ENCODE peak calls at places on chromosome X, in four cellular contexts. M is heart left ventricle, N is upper lobe of left lung, Y is heart right ventricle. B is an unnamed sample.

GRCh38 chrX:140943513-140943912 is 58.9 kb upstream of the SPANXB1 start:
- ATAC-seq in M (no peak), N (no peak), Y (no peak), B (no peak)

GRCh38 chrX:139758809-139759208 is 50.8 kb upstream of the MCF2 start:
- ATAC-seq in M (no peak), N (no peak), Y (no peak), B (no peak)

GRCh38 chrX:68506649-68507048 is 7.8 kb downstream of the YIPF6 start:
- ATAC-seq in M (no peak), N (no peak), Y (peak; percentile 75), B (no peak)

GRCh38 chrX:39309721-39310152 is 508.5 kb downstream of the MID1IP1 start:
- ATAC-seq in M (no peak), N (no peak), Y (peak; percentile 85), B (no peak)

GRCh38 chrX:71111851-71112468 is 583 bp upstream of the IL2RG start:
- ATAC-seq in M (no peak), N (no peak), Y (no peak), B (no peak)

GRCh38 chrX:135512508-135513139 is 7.8 kb upstream of the INTS6L start:
- ATAC-seq in M (no peak), N (no peak), Y (peak; percentile 51), B (no peak)

GRCh38 chrX:149510386-149510785 is 5.3 kb upstream of the IDS start:
- ATAC-seq in M (no peak), N (no peak), Y (no peak), B (no peak)

GRCh38 chrX:20265726-20266681 is 705 bp downstream of the RPS6KA3 start:
- ATAC-seq in M (no peak), N (peak; percentile 1), Y (no peak), B (peak; percentile 23)

GRCh38 chrX:48997865-48998264 is 4.2 kb downstream of the GRIPAP1 start:
- ATAC-seq in M (no peak), N (no peak), Y (no peak), B (no peak)

GRCh38 chrX:7889138-7889537 is 38.1 kb downstream of the PNPLA4 start:
- ATAC-seq in M (no peak), N (no peak), Y (no peak), B (no peak)

GRCh38 chrX:118355225-118355920 is 9.5 kb downstream of the WDR44 start:
- ATAC-seq in M (no peak), N (no peak), Y (no peak), B (no peak)

GRCh38 chrX:143298663-143299241 is 218.5 kb downstream of the SPANXN3 start:
- ATAC-seq in M (no peak), N (no peak), Y (no peak), B (no peak)

GRCh38 chrX:74804574-74804973 is 120.7 kb downstream of the NEXMIF start:
- ATAC-seq in M (no peak), N (no peak), Y (no peak), B (no peak)

GRCh38 chrX:126552313-126553022 is at the start of gene DCAF12L1:
- ATAC-seq in M (no peak), N (no peak), Y (no peak), B (peak; percentile 22)

GRCh38 chrX:50691820-50692219 is 122.2 kb downstream of the SHROOM4 start:
- ATAC-seq in M (no peak), N (peak; percentile 65), Y (peak; percentile 58), B (peak; percentile 36)
- TF ChIP-seq CTCF in M (peak; percentile 69), N (peak; percentile 61), Y (peak; percentile 63), B (peak; percentile 67)

DNA sequence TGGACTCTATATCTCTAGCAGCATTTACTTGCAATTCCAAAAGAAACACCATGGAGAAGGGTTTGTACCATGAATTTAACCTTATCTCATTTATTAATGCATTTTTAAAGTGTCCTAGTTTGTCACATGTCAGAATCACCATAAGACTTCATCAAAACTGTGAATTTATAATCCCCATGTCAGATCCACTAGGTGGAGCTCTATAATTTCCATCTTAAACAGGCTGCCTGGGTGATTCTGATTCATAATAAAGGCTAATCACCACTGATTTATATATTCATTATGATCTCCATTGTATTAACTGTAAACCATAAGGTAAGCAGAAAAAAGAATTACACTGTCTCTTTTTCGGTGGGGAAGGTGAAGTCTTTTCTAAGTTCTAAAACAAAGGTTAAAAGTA is 4.0 kb downstream of the TCEAL2 start:
- ATAC-seq in M (no peak), N (no peak), Y (no peak), B (no peak)
- TF ChIP-seq CTCF in M (peak; percentile 41), N (no peak), Y (peak; percentile 31), B (peak; percentile 36)

GRCh38 chrX:15848576-15848975 is 6.0 kb downstream of the AP1S2 start:
- ATAC-seq in M (peak; percentile 51), N (no peak), Y (peak; percentile 89), B (no peak)

GRCh38 chrX:15854712-15855561 is at the start of gene AP1S2:
- ATAC-seq in M (peak; percentile 98), N (peak; percentile 99), Y (peak; percentile 99), B (peak; percentile 98)

GRCh38 chrX:15854080-15854655 is 445 bp downstream of the AP1S2 start:
- ATAC-seq in M (no peak), N (peak; percentile 54), Y (peak; percentile 36), B (peak; percentile 26)

GRCh38 chrX:15853586-15854079 is 980 bp downstream of the AP1S2 start:
- ATAC-seq in M (no peak), N (no peak), Y (no peak), B (no peak)

DNA sequence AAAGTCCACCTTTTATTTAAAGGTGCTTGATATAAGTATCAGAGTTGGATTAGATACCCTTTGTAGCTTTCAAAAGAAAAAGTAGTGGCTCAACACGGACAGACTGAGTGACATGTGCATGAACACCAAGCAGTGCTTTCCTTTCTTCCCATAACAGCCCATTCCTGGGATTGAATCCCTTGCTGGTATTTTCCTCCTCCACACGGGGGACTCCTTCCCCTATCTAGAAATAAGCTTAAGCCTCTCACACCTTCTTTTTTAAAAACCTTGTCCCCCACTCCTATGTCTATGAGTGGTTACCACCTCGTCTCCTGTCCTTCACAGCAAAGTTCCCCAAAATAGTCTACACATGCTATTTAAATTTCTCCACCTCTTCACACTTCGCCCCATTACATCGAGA is 5.1 kb downstream of the AP1S2 start:
- ATAC-seq in M (peak; percentile 45), N (no peak), Y (peak; percentile 38), B (no peak)
- TF ChIP-seq CTCF in M (no peak), N (no peak), Y (peak; percentile 24), B (no peak)

DNA sequence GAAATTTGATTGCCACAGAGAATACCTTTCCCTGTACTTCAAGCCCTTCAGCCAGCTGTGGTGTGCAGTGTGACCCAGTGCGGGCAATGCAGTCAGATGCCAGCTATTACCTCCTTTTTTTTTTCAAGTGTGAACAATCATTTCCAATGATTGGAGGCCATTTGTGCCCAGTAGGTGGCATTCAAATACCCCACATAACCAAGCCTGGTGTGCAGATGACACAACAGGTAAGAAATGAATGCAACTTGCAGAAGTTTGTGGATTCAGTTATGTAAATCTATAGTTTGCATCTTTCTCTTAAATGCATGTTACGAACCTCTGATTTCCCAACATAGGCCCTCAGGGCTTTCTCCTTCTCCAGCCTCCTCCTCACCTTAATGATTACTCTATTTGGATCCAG is 98.0 kb downstream of the CLCN4 start:
- ATAC-seq in M (no peak), N (no peak), Y (no peak), B (no peak)
- TF ChIP-seq CTCF in M (no peak), N (no peak), Y (no peak), B (peak; percentile 37)

GRCh38 chrX:18206657-18207056 is 14.0 kb downstream of the BEND2 start:
- ATAC-seq in M (no peak), N (no peak), Y (no peak), B (no peak)

GRCh38 chrX:18210470-18210869 is 10.2 kb downstream of the BEND2 start:
- ATAC-seq in M (no peak), N (no peak), Y (no peak), B (no peak)
- TF ChIP-seq CTCF in M (no peak), N (no peak), Y (peak; percentile 54), B (peak; percentile 12)

GRCh38 chrX:9882669-9883446 is 84.3 kb upstream of the CLDN34 start:
- ATAC-seq in M (no peak), N (no peak), Y (peak; percentile 41), B (no peak)
- TF ChIP-seq CTCF in M (no peak), N (no peak), Y (no peak), B (no peak)

DNA sequence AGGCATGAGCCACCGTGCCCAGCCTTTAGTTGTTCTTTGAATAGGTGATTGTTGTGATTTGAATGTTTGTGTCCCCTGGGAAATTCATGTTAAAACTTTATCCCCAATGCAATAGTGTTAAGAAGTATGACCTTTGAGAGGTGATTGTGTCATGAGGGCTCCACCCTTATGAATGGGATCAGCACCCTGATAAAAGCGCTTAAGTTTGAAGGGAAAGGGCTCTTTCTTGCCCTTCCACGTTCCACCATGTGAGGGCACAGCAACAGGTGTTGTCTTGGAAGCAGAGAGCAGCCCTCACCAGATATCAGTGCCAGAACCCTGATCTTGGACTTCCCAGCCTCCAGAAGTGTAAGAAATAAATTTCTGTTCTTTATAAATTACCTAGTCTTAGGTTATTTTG is 33.7 kb upstream of the RP2 start:
- ATAC-seq in M (no peak), N (no peak), Y (no peak), B (no peak)
- TF ChIP-seq CTCF in M (no peak), N (no peak), Y (no peak), B (no peak)

DNA sequence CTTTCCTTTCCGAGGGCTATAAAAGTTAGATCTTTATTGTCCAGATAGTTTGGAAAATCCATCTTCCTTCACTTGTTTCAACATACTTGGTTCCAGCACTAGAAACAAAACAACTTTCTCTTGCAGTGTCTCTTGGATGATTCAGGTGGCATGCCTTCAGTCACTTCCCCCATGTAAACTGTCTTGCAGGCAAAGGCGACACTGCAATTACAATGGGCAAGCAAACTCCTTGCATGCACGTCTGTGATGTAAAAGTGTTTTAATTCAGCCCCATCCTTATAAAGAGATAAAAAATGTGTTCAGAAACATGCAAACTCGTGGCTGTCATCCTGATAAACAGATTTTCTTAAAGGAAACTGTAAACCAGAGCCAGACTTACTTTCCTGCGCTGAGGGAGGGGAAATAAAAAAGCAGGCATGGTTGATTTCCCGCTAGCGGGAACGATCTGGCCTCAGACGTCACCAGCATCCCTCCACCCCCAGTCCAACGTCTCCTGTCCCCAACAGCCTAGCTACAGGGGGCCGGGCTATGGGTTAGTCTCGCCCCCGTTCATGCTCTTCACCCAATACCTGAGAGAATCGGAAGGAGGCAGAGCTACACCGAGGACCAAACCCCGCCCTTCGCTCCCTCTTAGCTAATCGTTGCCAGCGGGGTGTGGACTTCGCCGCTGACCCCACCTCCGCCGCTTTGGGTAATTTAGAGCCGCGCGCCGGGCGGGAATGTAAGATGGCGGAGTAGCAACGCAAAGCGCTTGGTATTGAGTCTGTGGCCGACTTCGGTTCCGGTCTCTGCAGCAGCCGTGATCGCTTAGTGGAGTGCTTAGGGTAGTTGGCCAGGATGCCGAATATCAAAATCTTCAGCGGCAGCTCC is at the start of gene PRPS1:
- ATAC-seq in M (peak; percentile 99), N (peak; percentile 100), Y (peak; percentile 99), B (peak; percentile 99)
- TF ChIP-seq CTCF in M (no peak), N (no peak), Y (no peak), B (no peak)

B was measured in gastroesophageal sphincter.